ENCODE peak calls at places on chromosomes 6 and 20, in ten cellular contexts. K is left ventricle myocardium inferior; W is ovary; T is dorsolateral prefrontal cortex; V is HL-60; E is H9; U is psoas muscle; C is endodermal cell; Y is CD4-positive, alpha-beta T cell; X is A549. B is an unnamed sample.

GRCh38 chr6:147448212-147448611 is 60.3 kb upstream of the SAMD5 start:
- DNase-seq in K (no peak), W (no peak), T (no peak), V (no peak), E (peak; percentile 99), U (no peak), C (peak; percentile 97), Y (no peak), X (no peak), B (no peak)

GRCh38 chr6:48747471-48747870 is 636.5 kb upstream of the PTCHD4 start:
- DNase-seq in K (no peak), W (no peak), T (no peak), V (no peak), E (no peak), U (no peak), C (no peak), Y (no peak), X (no peak), B (no peak)

GRCh38 chr20:18087054-18087453 is 29.3 kb upstream of the OVOL2 start:
- DNase-seq in K (no peak), W (no peak), T (no peak), V (no peak), E (peak; percentile 39), U (no peak), C (no peak), Y (no peak), X (no peak), B (no peak)

GRCh38 chr6:14619419-14619781 is 501.8 kb downstream of the CD83 start:
- DNase-seq in K (peak; percentile 34), W (peak; percentile 64), T (no peak), V (no peak), E (no peak), U (no peak), C (no peak), Y (no peak), X (no peak), B (no peak)

GRCh38 chr6:144264270-144265060 is 20.7 kb upstream of the UTRN start:
- DNase-seq in K (no peak), W (peak; percentile 43), T (no peak), V (no peak), E (peak; percentile 57), U (no peak), C (peak; percentile 80), Y (no peak), X (peak; percentile 64), B (no peak)

GRCh38 chr6:138682722-138683521 is 90.6 kb upstream of the CCDC28A start:
- DNase-seq in K (no peak), W (no peak), T (no peak), V (no peak), E (no peak), U (no peak), C (no peak), Y (no peak), X (no peak), B (no peak)

GRCh38 chr20:59723108-59723500 is 118.8 kb downstream of the PHACTR3 start:
- DNase-seq in K (no peak), W (no peak), T (no peak), V (peak; percentile 84), E (no peak), U (no peak), C (no peak), Y (no peak), X (no peak), B (no peak)

GRCh38 chr6:170344631-170345576 is 38.3 kb downstream of the FAM120B start:
- DNase-seq in K (no peak), W (no peak), T (no peak), V (no peak), E (no peak), U (no peak), C (peak; percentile 74), Y (no peak), X (peak; percentile 53), B (no peak)

GRCh38 chr6:169839029-169839481 is 87.6 kb downstream of the ERMARD start:
- DNase-seq in K (no peak), W (no peak), T (no peak), V (no peak), E (peak; percentile 34), U (no peak), C (peak; percentile 44), Y (no peak), X (no peak), B (no peak)

GRCh38 chr6:12719017-12719416 is 2.5 kb downstream of the PHACTR1 start:
- DNase-seq in K (no peak), W (no peak), T (no peak), V (no peak), E (no peak), U (no peak), C (no peak), Y (no peak), X (no peak), B (no peak)

GRCh38 chr6:145508107-145508506 is 227.2 kb downstream of the EPM2A start:
- DNase-seq in K (no peak), W (no peak), T (no peak), V (no peak), E (peak; percentile 53), U (no peak), C (peak; percentile 66), Y (no peak), X (no peak), B (no peak)

DNA sequence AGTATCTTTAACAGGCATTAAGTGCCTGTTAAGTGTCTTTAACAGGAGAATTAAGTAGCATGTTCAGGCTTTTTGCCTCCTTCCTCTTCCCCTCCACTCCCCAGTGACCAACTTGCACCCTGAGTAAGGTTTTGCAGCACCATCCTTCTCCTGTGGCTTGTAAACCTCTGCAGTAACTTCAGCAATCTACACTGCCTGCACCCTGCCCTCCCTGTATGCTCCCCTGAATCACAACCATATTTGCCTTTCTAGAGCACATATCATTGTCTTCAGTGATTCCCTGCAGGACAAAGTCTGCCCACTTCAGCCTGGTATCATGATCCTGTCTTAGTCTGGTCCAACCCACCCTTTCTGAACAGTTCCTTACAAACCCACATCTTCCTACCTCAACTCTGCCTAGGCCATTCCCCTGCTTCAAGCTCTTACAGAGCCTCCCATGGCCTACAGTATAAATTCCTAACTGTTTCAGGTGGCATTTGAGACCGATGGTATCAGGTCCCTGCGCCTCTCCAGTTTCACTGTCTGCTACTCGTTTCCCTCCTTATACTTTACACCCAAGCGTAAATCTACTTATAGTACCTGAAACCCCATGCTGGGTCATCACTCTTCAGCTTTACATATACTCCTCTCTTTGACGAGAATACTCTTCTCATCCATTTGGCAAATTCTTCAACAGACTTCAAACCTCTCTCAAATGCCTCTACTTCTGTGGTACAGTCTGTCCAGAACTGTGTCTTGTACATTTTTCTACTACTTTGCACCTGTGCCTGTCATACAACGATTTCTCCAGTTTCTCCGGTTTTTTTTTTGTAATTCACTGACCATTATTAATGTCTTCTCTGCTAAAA is 69.8 kb downstream of the ZHX3 start:
- DNase-seq in K (no peak), W (no peak), T (no peak), V (no peak), E (no peak), U (no peak), C (no peak), Y (no peak), X (no peak), B (no peak)
- H3K27ac ChIP-seq in K (peak overlapping the region; percentile 94), W (peak overlapping the region; percentile 43), T (peak overlapping the region; percentile 97), V (no peak overlapping the region), E (no peak overlapping the region), U (peak overlapping the region; percentile 72), C (no peak overlapping the region), Y (no peak overlapping the region), X (no peak overlapping the region), B (peak overlapping the region; percentile 92)

GRCh38 chr6:136695410-136695809 is 96.9 kb downstream of the MAP3K5 start:
- DNase-seq in K (no peak), W (no peak), T (no peak), V (no peak), E (no peak), U (no peak), C (no peak), Y (no peak), X (no peak), B (no peak)

GRCh38 chr6:136699358-136699757 is 92.9 kb downstream of the MAP3K5 start:
- DNase-seq in K (no peak), W (no peak), T (no peak), V (no peak), E (no peak), U (no peak), C (no peak), Y (no peak), X (no peak), B (no peak)

GRCh38 chr6:136693090-136693489 is 99.2 kb downstream of the MAP3K5 start:
- DNase-seq in K (no peak), W (no peak), T (no peak), V (no peak), E (no peak), U (no peak), C (no peak), Y (no peak), X (no peak), B (no peak)

GRCh38 chr6:136696238-136696637 is 96.0 kb downstream of the MAP3K5 start:
- DNase-seq in K (no peak), W (peak; percentile 49), T (no peak), V (no peak), E (no peak), U (no peak), C (no peak), Y (no peak), X (no peak), B (no peak)

GRCh38 chr6:136696783-136697364 is 95.4 kb downstream of the MAP3K5 start:
- DNase-seq in K (no peak), W (no peak), T (no peak), V (no peak), E (no peak), U (no peak), C (no peak), Y (no peak), X (no peak), B (no peak)
- H3K27ac ChIP-seq in K (no peak overlapping the region), W (no peak overlapping the region), T (no peak overlapping the region), V (no peak overlapping the region), E (no peak overlapping the region), U (no peak overlapping the region), C (no peak overlapping the region), Y (no peak overlapping the region), X (no peak overlapping the region), B (no peak overlapping the region)

DNA sequence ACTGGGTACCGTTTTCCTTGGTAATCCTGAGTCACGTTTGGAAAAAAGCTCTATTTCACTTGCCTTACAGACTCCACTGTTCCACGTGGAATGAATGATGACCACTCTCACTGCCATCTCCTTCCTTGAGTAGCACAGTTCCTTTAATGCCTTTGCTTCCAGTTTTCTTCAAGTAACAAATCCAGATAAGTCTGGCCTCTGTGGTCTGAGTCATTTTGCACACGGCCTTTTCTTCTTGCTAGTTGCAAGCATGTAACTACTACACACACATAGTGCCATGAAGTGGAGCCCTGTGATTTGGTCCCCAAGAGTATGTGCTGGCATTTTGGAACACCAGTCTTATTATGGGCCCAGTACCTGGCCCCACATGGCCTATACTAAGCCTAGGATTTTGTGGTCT is 182.8 kb downstream of the SASH1 start:
- DNase-seq in K (no peak), W (no peak), T (no peak), V (no peak), E (no peak), U (no peak), C (no peak), Y (no peak), X (no peak), B (no peak)
- H3K27ac ChIP-seq in K (peak overlapping the region; percentile 47), W (no peak overlapping the region), T (peak overlapping the region; percentile 79), V (no peak overlapping the region), E (no peak overlapping the region), U (no peak overlapping the region), C (no peak overlapping the region), Y (no peak overlapping the region), X (no peak overlapping the region), B (peak overlapping the region; percentile 73)

DNA sequence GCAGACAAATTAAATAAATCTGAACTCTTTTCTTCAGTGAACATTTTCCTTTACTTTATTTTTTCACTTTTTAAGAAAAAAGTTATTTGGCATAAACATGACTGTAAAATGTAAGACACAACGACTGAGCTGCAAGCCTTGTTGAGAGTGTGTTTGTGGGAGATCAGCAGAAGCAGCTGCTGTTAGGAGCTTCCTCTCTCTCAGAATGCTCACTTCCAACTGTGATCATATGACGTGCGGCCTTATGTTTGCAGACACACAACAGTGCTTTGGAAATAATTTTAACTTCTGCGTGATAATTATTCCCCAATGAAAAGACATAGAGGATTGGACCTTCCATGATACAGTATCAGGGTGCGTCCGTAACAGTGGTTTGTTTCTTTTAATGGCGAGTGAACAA is 104.0 kb downstream of the ARHGAP18 start:
- DNase-seq in K (no peak), W (no peak), T (no peak), V (no peak), E (no peak), U (no peak), C (no peak), Y (no peak), X (no peak), B (no peak)
- H3K27ac ChIP-seq in K (no peak overlapping the region), W (no peak overlapping the region), T (peak overlapping the region; percentile 47), V (no peak overlapping the region), E (no peak overlapping the region), U (no peak overlapping the region), C (no peak overlapping the region), Y (no peak overlapping the region), X (no peak overlapping the region), B (no peak overlapping the region)